ENCODE peak calls at places on chromosomes 1 and 21, in four cellular contexts. C, L, J and F are unnamed samples.

GRCh38 chr1:67988066-67988465 is 62.4 kb downstream of the DIRAS3 start:
- DNase-seq in C (no peak), L (no peak), J (no peak), F (no peak)

GRCh38 chr1:23651069-23651808 is 40.4 kb upstream of the RPL11 start:
- DNase-seq in C (no peak), L (peak; percentile 27), J (peak; percentile 63), F (no peak)

GRCh38 chr1:229339520-229339919 is 3.3 kb downstream of the CCSAP start:
- DNase-seq in C (no peak), L (no peak), J (no peak), F (no peak)

GRCh38 chr1:15343729-15344128 is 66.0 kb upstream of the EFHD2 start:
- DNase-seq in C (no peak), L (no peak), J (no peak), F (no peak)

GRCh38 chr1:19054216-19054615 is 97.7 kb upstream of the IFFO2 start:
- DNase-seq in C (no peak), L (no peak), J (no peak), F (no peak)

GRCh38 chr1:7117599-7118281 is 332.5 kb downstream of the CAMTA1 start:
- DNase-seq in C (peak; percentile 5), L (no peak), J (no peak), F (no peak)

GRCh38 chr1:56414728-56415224 is 164.6 kb downstream of the PLPP3 start:
- DNase-seq in C (no peak), L (no peak), J (no peak), F (no peak)

GRCh38 chr1:234972411-234973191 is 156.0 kb downstream of the TOMM20 start:
- DNase-seq in C (no peak), L (no peak), J (no peak), F (no peak)

GRCh38 chr1:186577201-186577600 is 103.0 kb downstream of the PTGS2 start:
- DNase-seq in C (no peak), L (no peak), J (no peak), F (no peak)

GRCh38 chr1:84174051-84174556 is 30.0 kb downstream of the PRKACB start:
- DNase-seq in C (no peak), L (no peak), J (no peak), F (no peak)

GRCh38 chr1:229224308-229224707 is 46.6 kb upstream of the RAB4A start:
- DNase-seq in C (no peak), L (no peak), J (no peak), F (no peak)

GRCh38 chr1:170157820-170158219 is 12.1 kb downstream of the NTMT2 start:
- DNase-seq in C (no peak), L (no peak), J (no peak), F (no peak)

GRCh38 chr1:22612657-22613056 is 23.8 kb upstream of the C1QA start:
- DNase-seq in C (no peak), L (peak; percentile 56), J (no peak), F (no peak)

GRCh38 chr21:35578831-35579470 is 481.4 kb downstream of the SETD4 start:
- DNase-seq in C (no peak), L (no peak), J (no peak), F (no peak)

GRCh38 chr1:84851839-84852238 is 41.2 kb downstream of the LPAR3 start:
- DNase-seq in C (no peak), L (no peak), J (no peak), F (no peak)

GRCh38 chr1:52057876-52058275 is 1.8 kb downstream of the BTF3L4 start:
- DNase-seq in C (no peak), L (no peak), J (no peak), F (no peak)

GRCh38 chr1:39183503-39184353 is 20.8 kb upstream of the MACF1 start:
- DNase-seq in C (no peak), L (no peak), J (peak; percentile 54), F (peak; percentile 68)

GRCh38 chr1:42824481-42825057 is 7.4 kb upstream of the SVBP start:
- DNase-seq in C (no peak), L (no peak), J (no peak), F (no peak)

GRCh38 chr1:42035205-42035829 is 116.6 kb upstream of the HIVEP3 start:
- DNase-seq in C (peak; percentile 17), L (peak; percentile 90), J (peak; percentile 94), F (no peak)

GRCh38 chr1:152495066-152495675 is 15.4 kb upstream of the LCE5A start:
- DNase-seq in C (no peak), L (peak; percentile 47), J (peak; percentile 43), F (no peak)

GRCh38 chr1:167594827-167595226 is 35.2 kb upstream of the RCSD1 start:
- DNase-seq in C (no peak), L (no peak), J (no peak), F (no peak)

GRCh38 chr1:71785470-71785869 is 496.9 kb downstream of the NEGR1 start:
- DNase-seq in C (no peak), L (no peak), J (no peak), F (no peak)

GRCh38 chr1:175788586-175789252 is 45.3 kb upstream of the TNR start:
- DNase-seq in C (no peak), L (no peak), J (no peak), F (no peak)

GRCh38 chr1:21149430-21149861 is 27.3 kb downstream of the EIF4G3 start:
- DNase-seq in C (no peak), L (peak; percentile 34), J (no peak), F (no peak)

GRCh38 chr1:223230161-223230881 is 87.3 kb upstream of the TLR5 start:
- DNase-seq in C (no peak), L (no peak), J (no peak), F (no peak)

DNA sequence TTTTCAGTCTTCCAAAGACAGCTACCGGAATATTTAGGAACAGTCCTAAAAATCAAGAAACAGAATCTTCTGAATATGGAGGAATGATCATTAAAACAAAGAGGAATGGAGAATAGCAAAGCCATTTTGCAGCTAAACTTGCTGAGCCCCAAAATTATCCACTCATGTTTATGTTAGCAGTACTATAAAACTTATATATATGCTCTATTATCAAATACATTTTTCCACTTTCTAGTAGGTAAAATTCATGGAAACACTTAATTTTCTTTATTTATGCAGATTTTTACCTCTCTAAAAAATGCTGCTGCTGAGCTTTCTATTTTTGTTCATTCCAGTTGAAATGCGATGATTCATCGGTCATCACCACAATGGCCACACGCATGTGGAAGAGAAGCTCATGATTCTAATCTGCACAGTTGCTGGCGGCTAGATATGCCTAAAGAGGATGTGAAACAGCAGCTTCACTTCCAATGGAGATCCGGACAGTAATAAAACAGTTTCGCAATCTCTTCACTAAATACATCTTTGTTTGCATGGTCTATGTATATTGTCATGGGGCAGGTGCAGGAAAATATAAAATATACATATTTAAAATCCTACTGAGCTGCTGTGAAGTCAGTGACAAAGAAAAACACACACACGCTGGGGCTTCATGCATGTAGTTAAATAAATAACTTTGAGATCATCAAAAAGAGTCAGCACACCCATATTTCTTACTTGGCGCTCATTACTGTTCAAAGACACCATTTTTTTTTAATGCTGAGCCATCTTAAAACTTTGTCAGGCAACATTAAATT is 292.2 kb downstream of the SMYD3 start:
- DNase-seq in C (no peak), L (peak; percentile 27), J (peak; percentile 62), F (peak; percentile 92)
- TF ChIP-seq GABPA in C (no peak), L (no peak), J (peak; percentile 49), F (no peak)

GRCh38 chr21:34190576-34191301 is 117.4 kb downstream of the MRPS6 start:
- DNase-seq in C (no peak), L (no peak), J (peak; percentile 54), F (no peak)

GRCh38 chr21:34192646-34193285 is 119.4 kb downstream of the MRPS6 start:
- DNase-seq in C (no peak), L (no peak), J (no peak), F (no peak)

GRCh38 chr21:34195365-34195764 is 122.0 kb downstream of the MRPS6 start:
- DNase-seq in C (no peak), L (no peak), J (no peak), F (no peak)

GRCh38 chr21:34189506-34189905 is 116.1 kb downstream of the MRPS6 start:
- DNase-seq in C (no peak), L (no peak), J (no peak), F (peak; percentile 76)

GRCh38 chr21:34191876-34192275 is 118.5 kb downstream of the MRPS6 start:
- DNase-seq in C (no peak), L (no peak), J (no peak), F (no peak)
- H3K27ac ChIP-seq in C (no peak overlapping the region), L (no peak overlapping the region), J (no peak overlapping the region), F (no peak overlapping the region)

DNA sequence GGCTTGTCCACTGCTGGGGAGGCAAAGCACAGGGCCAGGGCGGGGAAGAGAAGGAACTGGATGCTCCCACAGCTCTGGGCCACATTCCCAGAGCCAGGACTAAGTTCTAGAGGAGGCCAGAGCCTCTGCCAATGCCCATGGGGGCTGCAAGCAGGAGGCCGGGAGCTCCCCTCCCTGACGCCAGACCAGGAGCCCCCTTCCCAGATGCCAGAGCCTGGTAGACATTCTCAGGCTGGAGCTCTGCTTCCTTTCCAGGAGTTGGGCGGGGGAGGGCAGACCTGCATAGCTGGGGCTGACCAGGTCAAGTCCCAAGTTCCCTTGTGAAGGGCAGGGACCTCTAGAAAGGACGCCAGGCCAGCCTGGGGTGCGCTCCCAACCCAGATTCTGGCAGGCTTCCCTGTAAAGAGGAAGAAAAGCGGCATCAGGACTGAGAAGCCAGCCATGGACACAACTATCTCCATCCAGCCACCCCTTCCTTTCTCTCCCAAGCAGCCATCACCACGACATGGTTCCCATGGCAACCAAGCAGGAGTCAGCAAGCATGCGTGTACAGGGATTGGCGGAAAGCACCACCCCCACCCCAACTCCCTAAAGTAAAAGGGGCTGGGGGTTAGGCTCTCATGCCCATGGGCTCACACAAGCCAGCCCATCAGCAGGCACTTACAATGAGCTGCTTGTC is 13.4 kb downstream of the KIF21B start:
- DNase-seq in C (no peak), L (no peak), J (no peak), F (no peak)
- TF ChIP-seq GABPA in C (no peak), L (no peak), J (no peak), F (no peak)

GRCh38 chr1:59124166-59124565 is 172.7 kb upstream of the FGGY start:
- DNase-seq in C (no peak), L (no peak), J (no peak), F (peak; percentile 41)

GRCh38 chr1:59125154-59125553 is 171.7 kb upstream of the FGGY start:
- DNase-seq in C (no peak), L (no peak), J (no peak), F (no peak)

GRCh38 chr1:59125711-59126320 is 171.1 kb upstream of the FGGY start:
- DNase-seq in C (no peak), L (no peak), J (no peak), F (no peak)

GRCh38 chr1:59123081-59123675 is 173.7 kb upstream of the FGGY start:
- DNase-seq in C (no peak), L (no peak), J (no peak), F (no peak)

GRCh38 chr1:59122527-59122926 is 174.4 kb upstream of the FGGY start:
- DNase-seq in C (no peak), L (no peak), J (no peak), F (no peak)
- H3K27ac ChIP-seq in C (no peak overlapping the region), L (no peak overlapping the region), J (no peak overlapping the region), F (no peak overlapping the region)

GRCh38 chr1:16396591-16396990 is 29.5 kb downstream of the SZRD1 start:
- DNase-seq in C (no peak), L (no peak), J (no peak), F (no peak)
- TF ChIP-seq GABPA in C (no peak), L (no peak), J (no peak), F (no peak)